ENCODE peak calls at places on chromosomes 12 and 14, in six cellular contexts. B is GM10248, K is heart right ventricle, J is fibroblast of pulmonary artery, G is IMR-90, Z is cerebellar cortex. Y is an unnamed sample.

GRCh38 chr14:61179061-61179675 is 102.0 kb downstream of the TMEM30B start:
- DNase-seq in G (peak), J (peak), Z (no peak), B (no peak), K (no peak), Y (no peak)

GRCh38 chr12:93908846-93909592 is 231.8 kb downstream of the CRADD start:
- DNase-seq in Z (peak), G (no peak), B (no peak), K (peak), J (peak), Y (no peak)

GRCh38 chr12:54156578-54156977 is 32.2 kb downstream of the SMUG1 start:
- DNase-seq in Z (no peak), G (no peak), J (no peak), K (no peak), B (no peak), Y (no peak)

GRCh38 chr12:15631007-15631715 is 158.0 kb downstream of the EPS8 start:
- DNase-seq in G (no peak), J (no peak), B (no peak), Z (no peak), K (no peak), Y (no peak)

GRCh38 chr12:127629066-127629820 is 637.7 kb upstream of the TMEM132C start:
- DNase-seq in J (no peak), K (no peak), G (peak), Z (no peak), B (no peak), Y (no peak)

GRCh38 chr12:26523708-26524150 is 309.3 kb downstream of the ITPR2 start:
- DNase-seq in Z (peak), G (peak), J (peak), B (no peak), K (peak), Y (peak)

GRCh38 chr12:2834581-2835491 is at the start of gene NRIP2:
- DNase-seq in B (no peak), J (peak), K (peak), G (peak), Z (no peak), Y (no peak)

GRCh38 chr12:75660107-75660530 is 148.7 kb upstream of the KRR1 start:
- DNase-seq in J (peak), B (no peak), G (peak), Z (no peak), K (no peak), Y (no peak)

GRCh38 chr12:5908251-5908650 is 36.8 kb downstream of the ANO2 start:
- DNase-seq in Z (no peak), K (no peak), G (no peak), J (no peak), B (no peak), Y (peak)

GRCh38 chr14:74964787-74965769 is 9.7 kb upstream of the PGF start:
- DNase-seq in J (peak), G (peak), K (no peak), Z (no peak), B (no peak), Y (no peak)

GRCh38 chr14:49898485-49898884 is 5.6 kb downstream of the ARF6 start:
- DNase-seq in G (no peak), J (no peak), B (no peak), K (no peak), Z (no peak), Y (no peak)

GRCh38 chr12:109462868-109463692 is 14.0 kb downstream of the KCTD10 start:
- DNase-seq in B (no peak), J (peak), K (peak), G (peak), Z (no peak), Y (peak)

GRCh38 chr12:12338528-12339168 is 11.4 kb downstream of the MANSC1 start:
- DNase-seq in G (peak), B (no peak), J (peak), Z (no peak), K (no peak), Y (no peak)

GRCh38 chr14:52936437-52936836 is 14.4 kb downstream of the FERMT2 start:
- DNase-seq in J (no peak), B (no peak), K (no peak), G (no peak), Z (no peak), Y (no peak)

GRCh38 chr14:35242599-35243311 is 49.4 kb upstream of the PSMA6 start:
- DNase-seq in B (no peak), K (no peak), J (no peak), Z (no peak), G (no peak), Y (no peak)

GRCh38 chr12:122886851-122887816 is 8.8 kb downstream of the VPS37B start:
- DNase-seq in Z (no peak), J (peak), K (no peak), G (peak), B (peak), Y (no peak)

GRCh38 chr12:51818567-51819300 is 29.8 kb downstream of the FIGNL2 start:
- DNase-seq in Z (peak), J (peak), K (no peak), G (peak), B (no peak), Y (no peak)

GRCh38 chr12:66563220-66563619 is 115.7 kb downstream of the GRIP1 start:
- DNase-seq in Z (no peak), K (no peak), B (no peak), G (no peak), J (no peak), Y (no peak)

GRCh38 chr12:117025481-117026151 is 73.6 kb downstream of the TESC start:
- DNase-seq in J (peak), B (peak), K (peak), Z (peak), G (peak), Y (peak)

GRCh38 chr12:1807489-1807888 is 12.9 kb upstream of the LRTM2 start:
- DNase-seq in Z (no peak), J (no peak), G (no peak), B (no peak), K (no peak), Y (no peak)

Y was measured in right atrium auricular region.